ENCODE peak calls at places on chromosome 3, in six cellular contexts. W is small intestine; A is AG04450; G is stimulated activated CD8-positive, alpha-beta memory T cell treated with anti-CD3 and anti-CD28 coated beads, Interleukin-15, amount 100 ng/mL, for 24 hours; S is stimulated activated naive B cell treated with anti-CD40 and anti-IgM and Interleukin-4, amounts not matched to agents 10 μg/mL and 1 μg/mL and 100 μg/mL, for 72 hours; O is GM23248. H is an unnamed sample.

GRCh38 chr3:24419067-24419791 is 75.4 kb downstream of the THRB start:
- DNase-seq in W (no peak), A (no peak), G (no peak), S (no peak), O (no peak), H (no peak)

GRCh38 chr3:126982125-126982521 is 792 bp upstream of the PLXNA1 start:
- DNase-seq in W (no peak), A (no peak), G (no peak), S (peak), O (peak), H (peak)

GRCh38 chr3:65979731-65980130 is 59.0 kb downstream of the MAGI1 start:
- DNase-seq in W (no peak), A (peak), G (no peak), S (no peak), O (peak), H (no peak)

GRCh38 chr3:133856316-133856715 is 39.4 kb downstream of the RAB6B start:
- DNase-seq in W (no peak), A (no peak), G (no peak), S (no peak), O (peak), H (no peak)

GRCh38 chr3:144129536-144130214 is 158.1 kb downstream of the DIPK2A start:
- DNase-seq in W (no peak), A (no peak), G (no peak), S (no peak), O (no peak), H (no peak)

GRCh38 chr3:30493912-30494311 is 112.5 kb upstream of the TGFBR2 start:
- DNase-seq in W (no peak), A (peak), G (no peak), S (no peak), O (peak), H (no peak)

GRCh38 chr3:187014417-187014864 is 84.1 kb downstream of the ST6GAL1 start:
- DNase-seq in W (no peak), A (no peak), G (no peak), S (no peak), O (no peak), H (no peak)

GRCh38 chr3:55333923-55334322 is 153.2 kb downstream of the WNT5A start:
- DNase-seq in W (no peak), A (peak), G (no peak), S (no peak), O (peak), H (no peak)

GRCh38 chr3:133377396-133377795 is 22.5 kb upstream of the BFSP2 start:
- DNase-seq in W (no peak), A (peak), G (no peak), S (no peak), O (peak), H (no peak)

GRCh38 chr3:143084856-143085731 is 34.5 kb upstream of the CHST2 start:
- DNase-seq in W (no peak), A (no peak), G (no peak), S (peak), O (peak), H (no peak)

GRCh38 chr3:129651316-129652202 is 45.1 kb upstream of the PLXND1 start:
- DNase-seq in W (no peak), A (peak), G (no peak), S (no peak), O (peak), H (no peak)

GRCh38 chr3:39644176-39644575 is 165.2 kb upstream of the MYRIP start:
- DNase-seq in W (no peak), A (peak), G (no peak), S (no peak), O (peak), H (no peak)

GRCh38 chr3:46947981-46948791 is 28.4 kb downstream of the CCDC12 start:
- DNase-seq in W (peak), A (no peak), G (no peak), S (no peak), O (peak), H (peak)

GRCh38 chr3:146124141-146124801 is 36.7 kb downstream of the PLOD2 start:
- DNase-seq in W (no peak), A (no peak), G (no peak), S (no peak), O (peak), H (no peak)

GRCh38 chr3:7934362-7934761 is 567.3 kb upstream of the LMCD1 start:
- DNase-seq in W (no peak), A (no peak), G (no peak), S (no peak), O (no peak), H (no peak)

GRCh38 chr3:9778518-9779129 is 8.9 kb upstream of the CAMK1 start:
- DNase-seq in W (peak), A (no peak), G (no peak), S (no peak), O (peak), H (no peak)

GRCh38 chr3:50170689-50171088 is 15.6 kb downstream of the SEMA3F start:
- DNase-seq in W (no peak), A (peak), G (no peak), S (no peak), O (peak), H (no peak)

GRCh38 chr3:43709022-43709421 is 18.3 kb downstream of the ABHD5 start:
- DNase-seq in W (no peak), A (no peak), G (no peak), S (no peak), O (peak), H (no peak)

GRCh38 chr3:143727391-143727790 is 120.9 kb downstream of the SLC9A9 start:
- DNase-seq in W (no peak), A (no peak), G (no peak), S (no peak), O (peak), H (no peak)

GRCh38 chr3:43970920-43971319 is 270.8 kb upstream of the TOPAZ1 start:
- DNase-seq in W (no peak), A (no peak), G (no peak), S (no peak), O (no peak), H (no peak)

GRCh38 chr3:7739754-7740153 is 761.9 kb upstream of the LMCD1 start:
- DNase-seq in W (no peak), A (no peak), G (no peak), S (no peak), O (no peak), H (no peak)

GRCh38 chr3:131018970-131019369 is 7.7 kb downstream of the ASTE1 start:
- DNase-seq in W (no peak), A (no peak), G (no peak), S (no peak), O (no peak), H (no peak)

GRCh38 chr3:39290255-39290654 is 10.4 kb upstream of the CX3CR1 start:
- DNase-seq in W (peak), A (no peak), G (no peak), S (no peak), O (no peak), H (no peak)

GRCh38 chr3:17687585-17687984 is 54.8 kb downstream of the TBC1D5 start:
- DNase-seq in W (peak), A (no peak), G (no peak), S (no peak), O (no peak), H (no peak)

GRCh38 chr3:180594631-180595348 is 7.2 kb upstream of the TTC14 start:
- DNase-seq in W (no peak), A (peak), G (no peak), S (no peak), O (peak), H (no peak)

GRCh38 chr3:64300790-64301423 is 75.6 kb upstream of the PRICKLE2 start:
- DNase-seq in W (no peak), A (no peak), G (no peak), S (no peak), O (peak), H (no peak)

GRCh38 chr3:8769088-8769822 is at the start of gene OXTR:
- DNase-seq in W (peak), A (peak), G (peak), S (peak), O (peak), H (peak)

GRCh38 chr3:8856721-8857120 is 87.3 kb upstream of the OXTR start:
- DNase-seq in W (no peak), A (peak), G (no peak), S (no peak), O (peak), H (no peak)

GRCh38 chr3:175956964-175957363 is 1097.8 kb downstream of the NAALADL2 start:
- DNase-seq in W (no peak), A (no peak), G (no peak), S (no peak), O (peak), H (no peak)

GRCh38 chr3:127620637-127621375 is 8.2 kb upstream of the PODXL2 start:
- DNase-seq in W (no peak), A (no peak), G (no peak), S (no peak), O (no peak), H (no peak)

GRCh38 chr3:54731697-54732445 is 196.0 kb downstream of the LRTM1 start:
- DNase-seq in W (no peak), A (no peak), G (no peak), S (no peak), O (no peak), H (no peak)

H was measured in activated T-cell treated with anti-CD3 and anti-CD28 coated beads for 4 hours.